ENCODE peak calls at places on chromosome 3, in four cellular contexts. V is A172; U is HFFc6; G is activated effector memory CD4-positive, alpha-beta T cell treated with Interleukin-2 at 50 U/mL for 16 hours. O is an unnamed sample.

GRCh38 chr3:74661672-74662071 is 47.2 kb upstream of the CNTN3 start:
- DNase-seq in G (no peak), V (no peak), U (no peak), O (no peak)

GRCh38 chr3:16181361-16181760 is 6.9 kb downstream of the GALNT15 start:
- DNase-seq in G (no peak), V (peak), U (peak), O (no peak)

GRCh38 chr3:133962879-133963278 is 66.8 kb downstream of the SLCO2A1 start:
- DNase-seq in U (peak), G (no peak), V (peak), O (peak)

GRCh38 chr3:161977850-161978249 is 481.2 kb downstream of the OTOL1 start:
- DNase-seq in V (no peak), U (no peak), G (no peak), O (no peak)

GRCh38 chr3:123155471-123156011 is 46.2 kb upstream of the SEC22A start:
- DNase-seq in V (no peak), G (no peak), U (no peak), O (no peak)

GRCh38 chr3:129688310-129688895 is 81.9 kb upstream of the PLXND1 start:
- DNase-seq in G (no peak), U (no peak), V (peak), O (peak)

GRCh38 chr3:27616031-27616430 is 106.1 kb downstream of the EOMES start:
- DNase-seq in V (no peak), U (no peak), G (no peak), O (no peak)

GRCh38 chr3:139317660-139318430 is 26.0 kb upstream of the MRPS22 start:
- DNase-seq in G (no peak), V (peak), U (no peak), O (no peak)

GRCh38 chr3:195096053-195096452 is 174.9 kb downstream of the XXYLT1 start:
- DNase-seq in U (no peak), G (no peak), V (no peak), O (no peak)

GRCh38 chr3:174440350-174440716 is 418.8 kb upstream of the NAALADL2 start:
- DNase-seq in V (no peak), G (no peak), U (no peak), O (no peak)

GRCh38 chr3:194998417-194998816 is 272.5 kb downstream of the XXYLT1 start:
- DNase-seq in V (no peak), G (no peak), U (no peak), O (no peak)

GRCh38 chr3:112685435-112685834 is 44.5 kb upstream of the CCDC80 start:
- DNase-seq in G (no peak), U (peak), V (no peak), O (peak)

GRCh38 chr3:53711387-53711786 is 134.8 kb downstream of the CHDH start:
- DNase-seq in U (no peak), G (no peak), V (no peak), O (no peak)

GRCh38 chr3:71299160-71299559 is 284.4 kb downstream of the FOXP1 start:
- DNase-seq in U (no peak), V (no peak), G (no peak), O (no peak)

GRCh38 chr3:56962200-56962599 is 98.3 kb upstream of the SPATA12 start:
- DNase-seq in U (no peak), V (no peak), G (no peak), O (no peak)

GRCh38 chr3:179071161-179071568 is 444 bp downstream of the ZMAT3 start:
- DNase-seq in G (peak), U (peak), V (peak), O (peak)

GRCh38 chr3:132318451-132318850 is 1.2 kb downstream of the ACP3 start:
- DNase-seq in V (no peak), G (no peak), U (no peak), O (no peak)

GRCh38 chr3:39569095-39569494 is 101.6 kb downstream of the MOBP start:
- DNase-seq in U (no peak), G (no peak), V (no peak), O (no peak)

GRCh38 chr3:195583831-195584542 is at the start of gene APOD:
- DNase-seq in G (no peak), U (no peak), V (no peak), O (no peak)

GRCh38 chr3:12922299-12922698 is 80.9 kb upstream of the RPL32 start:
- DNase-seq in U (no peak), V (no peak), G (no peak), O (no peak)